ENCODE peak calls at places on chromosomes 3 and 15, in four cellular contexts. One of them, this sample, is unnamed.

GRCh38 chr15:71463156-71463555 is 347.2 kb upstream of the NR2E3 start:
- DNase-seq in Caco-2: no peak
- DNase-seq in fibroblast of lung: no peak
- DNase-seq in activated CD8-positive, alpha-beta T cell treated with anti-CD3 and anti-CD28 coated beads for 36 hours: no peak
- DNase-seq in this sample: no peak

GRCh38 chr15:89523101-89523500 is 26.7 kb upstream of the RHCG start:
- DNase-seq in activated CD8-positive, alpha-beta T cell treated with anti-CD3 and anti-CD28 coated beads for 36 hours: no peak
- DNase-seq in fibroblast of lung: no peak
- DNase-seq in Caco-2: no peak
- DNase-seq in this sample: no peak

GRCh38 chr3:170697803-170698350 is 112.0 kb upstream of the SLC7A14 start:
- DNase-seq in fibroblast of lung: no peak
- DNase-seq in activated CD8-positive, alpha-beta T cell treated with anti-CD3 and anti-CD28 coated beads for 36 hours: no peak
- DNase-seq in Caco-2: no peak
- DNase-seq in this sample: no peak

GRCh38 chr3:119310052-119310451 is 15.9 kb downstream of the ARHGAP31 start:
- DNase-seq in activated CD8-positive, alpha-beta T cell treated with anti-CD3 and anti-CD28 coated beads for 36 hours: no peak
- DNase-seq in fibroblast of lung: peak
- DNase-seq in Caco-2: no peak
- DNase-seq in this sample: no peak

GRCh38 chr3:183161552-183162345 is 785 bp downstream of the LAMP3 start:
- DNase-seq in activated CD8-positive, alpha-beta T cell treated with anti-CD3 and anti-CD28 coated beads for 36 hours: peak
- DNase-seq in fibroblast of lung: peak
- DNase-seq in Caco-2: peak
- DNase-seq in this sample: peak

GRCh38 chr15:98937413-98938104 is 70.0 kb downstream of the PGPEP1L start:
- DNase-seq in activated CD8-positive, alpha-beta T cell treated with anti-CD3 and anti-CD28 coated beads for 36 hours: no peak
- DNase-seq in Caco-2: no peak
- DNase-seq in fibroblast of lung: no peak
- DNase-seq in this sample: peak

GRCh38 chr15:72784233-72784876 is 797 bp upstream of the ADPGK start:
- DNase-seq in fibroblast of lung: peak
- DNase-seq in activated CD8-positive, alpha-beta T cell treated with anti-CD3 and anti-CD28 coated beads for 36 hours: peak
- DNase-seq in Caco-2: peak
- DNase-seq in this sample: peak

GRCh38 chr3:24185738-24186384 is 240.8 kb downstream of the NR1D2 start:
- DNase-seq in Caco-2: peak
- DNase-seq in fibroblast of lung: peak
- DNase-seq in activated CD8-positive, alpha-beta T cell treated with anti-CD3 and anti-CD28 coated beads for 36 hours: peak
- DNase-seq in this sample: peak

GRCh38 chr15:71634820-71635219 is 175.5 kb upstream of the NR2E3 start:
- DNase-seq in activated CD8-positive, alpha-beta T cell treated with anti-CD3 and anti-CD28 coated beads for 36 hours: no peak
- DNase-seq in fibroblast of lung: no peak
- DNase-seq in Caco-2: no peak
- DNase-seq in this sample: no peak

GRCh38 chr3:196135693-196136639 is 54.1 kb upstream of the TFRC start:
- DNase-seq in Caco-2: no peak
- DNase-seq in fibroblast of lung: no peak
- DNase-seq in activated CD8-positive, alpha-beta T cell treated with anti-CD3 and anti-CD28 coated beads for 36 hours: no peak
- DNase-seq in this sample: no peak

GRCh38 chr3:161274691-161275298 is 53.7 kb downstream of the NMD3 start:
- DNase-seq in Caco-2: peak
- DNase-seq in fibroblast of lung: peak
- DNase-seq in activated CD8-positive, alpha-beta T cell treated with anti-CD3 and anti-CD28 coated beads for 36 hours: peak
- DNase-seq in this sample: peak

GRCh38 chr3:79086514-79086913 is 681.3 kb downstream of the ROBO1 start:
- DNase-seq in activated CD8-positive, alpha-beta T cell treated with anti-CD3 and anti-CD28 coated beads for 36 hours: peak
- DNase-seq in Caco-2: peak
- DNase-seq in fibroblast of lung: peak
- DNase-seq in this sample: peak

GRCh38 chr3:73228425-73228824 is 167.0 kb downstream of the EBLN2 start:
- DNase-seq in activated CD8-positive, alpha-beta T cell treated with anti-CD3 and anti-CD28 coated beads for 36 hours: no peak
- DNase-seq in Caco-2: no peak
- DNase-seq in fibroblast of lung: no peak
- DNase-seq in this sample: no peak

GRCh38 chr3:9298236-9298635 is 48.8 kb upstream of the SRGAP3 start:
- DNase-seq in fibroblast of lung: no peak
- DNase-seq in activated CD8-positive, alpha-beta T cell treated with anti-CD3 and anti-CD28 coated beads for 36 hours: no peak
- DNase-seq in Caco-2: no peak
- DNase-seq in this sample: no peak

GRCh38 chr3:146539315-146539714 is 5.1 kb downstream of the PLSCR1 start:
- DNase-seq in Caco-2: no peak
- DNase-seq in fibroblast of lung: no peak
- DNase-seq in activated CD8-positive, alpha-beta T cell treated with anti-CD3 and anti-CD28 coated beads for 36 hours: no peak
- DNase-seq in this sample: no peak

GRCh38 chr3:12479919-12480425 is 4.3 kb upstream of the TSEN2 start:
- DNase-seq in activated CD8-positive, alpha-beta T cell treated with anti-CD3 and anti-CD28 coated beads for 36 hours: peak
- DNase-seq in Caco-2: peak
- DNase-seq in fibroblast of lung: peak
- DNase-seq in this sample: peak

GRCh38 chr3:21055015-21055414 is 696.0 kb downstream of the ZNF385D start:
- DNase-seq in Caco-2: no peak
- DNase-seq in activated CD8-positive, alpha-beta T cell treated with anti-CD3 and anti-CD28 coated beads for 36 hours: no peak
- DNase-seq in fibroblast of lung: peak
- DNase-seq in this sample: no peak

GRCh38 chr3:101377209-101377608 is 56.8 kb upstream of the IMPG2 start:
- DNase-seq in fibroblast of lung: no peak
- DNase-seq in activated CD8-positive, alpha-beta T cell treated with anti-CD3 and anti-CD28 coated beads for 36 hours: no peak
- DNase-seq in Caco-2: no peak
- DNase-seq in this sample: peak

GRCh38 chr3:127072221-127072771 is 89.4 kb downstream of the PLXNA1 start:
- DNase-seq in Caco-2: no peak
- DNase-seq in activated CD8-positive, alpha-beta T cell treated with anti-CD3 and anti-CD28 coated beads for 36 hours: no peak
- DNase-seq in fibroblast of lung: no peak
- DNase-seq in this sample: no peak

GRCh38 chr3:50292924-50293801 is 934 bp upstream of the IFRD2 start:
- DNase-seq in fibroblast of lung: no peak
- DNase-seq in activated CD8-positive, alpha-beta T cell treated with anti-CD3 and anti-CD28 coated beads for 36 hours: no peak
- DNase-seq in Caco-2: no peak
- DNase-seq in this sample: no peak

GRCh38 chr3:39205919-39206516 is 13.6 kb upstream of the XIRP1 start:
- DNase-seq in fibroblast of lung: no peak
- DNase-seq in Caco-2: no peak
- DNase-seq in activated CD8-positive, alpha-beta T cell treated with anti-CD3 and anti-CD28 coated beads for 36 hours: no peak
- DNase-seq in this sample: no peak

GRCh38 chr3:39209329-39209970 is 17.1 kb upstream of the XIRP1 start:
- DNase-seq in fibroblast of lung: no peak
- DNase-seq in Caco-2: no peak
- DNase-seq in activated CD8-positive, alpha-beta T cell treated with anti-CD3 and anti-CD28 coated beads for 36 hours: no peak
- DNase-seq in this sample: no peak

GRCh38 chr3:39207361-39208192 is 15.2 kb upstream of the XIRP1 start:
- DNase-seq in activated CD8-positive, alpha-beta T cell treated with anti-CD3 and anti-CD28 coated beads for 36 hours: no peak
- DNase-seq in fibroblast of lung: no peak
- DNase-seq in Caco-2: no peak
- DNase-seq in this sample: no peak

GRCh38 chr3:39210078-39210477 is 17.7 kb upstream of the XIRP1 start:
- DNase-seq in Caco-2: no peak
- DNase-seq in fibroblast of lung: no peak
- DNase-seq in activated CD8-positive, alpha-beta T cell treated with anti-CD3 and anti-CD28 coated beads for 36 hours: no peak
- DNase-seq in this sample: no peak

DNA sequence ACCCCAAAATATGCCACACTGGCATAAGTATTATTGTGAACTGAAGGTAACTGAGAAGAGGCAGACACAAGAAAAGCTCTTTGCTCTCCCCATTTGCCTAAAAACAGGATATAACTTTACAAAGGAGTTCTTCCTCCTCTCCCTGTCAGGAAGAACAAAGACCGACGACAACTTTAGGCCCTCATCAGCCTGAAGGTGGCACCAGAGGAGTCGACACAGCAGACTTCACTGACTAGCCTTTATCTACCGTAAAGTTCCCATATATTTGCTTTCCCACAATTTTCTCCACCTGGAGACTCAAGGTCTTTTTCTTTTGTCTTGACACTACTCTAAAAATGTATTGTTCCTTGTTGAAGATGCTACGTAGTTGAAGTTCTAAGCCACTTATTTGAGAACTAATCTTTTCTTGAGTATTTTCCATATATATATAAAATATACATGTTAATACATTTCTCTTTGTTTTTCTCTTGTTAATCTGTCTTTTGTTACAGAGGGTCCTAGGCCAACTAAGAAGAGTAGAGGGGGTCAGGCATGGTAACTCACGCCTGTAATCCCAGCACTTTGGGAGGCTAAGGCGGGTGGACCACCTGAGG is 16.2 kb upstream of the XIRP1 start:
- DNase-seq in fibroblast of lung: peak
- DNase-seq in activated CD8-positive, alpha-beta T cell treated with anti-CD3 and anti-CD28 coated beads for 36 hours: peak
- DNase-seq in Caco-2: peak
- DNase-seq in this sample: peak
- TF ChIP-seq CTCF in fibroblast of lung: peak
- TF ChIP-seq CTCF in activated CD8-positive, alpha-beta T cell treated with anti-CD3 and anti-CD28 coated beads for 36 hours: peak
- TF ChIP-seq CTCF in Caco-2: peak
- TF ChIP-seq CTCF in this sample: peak

DNA sequence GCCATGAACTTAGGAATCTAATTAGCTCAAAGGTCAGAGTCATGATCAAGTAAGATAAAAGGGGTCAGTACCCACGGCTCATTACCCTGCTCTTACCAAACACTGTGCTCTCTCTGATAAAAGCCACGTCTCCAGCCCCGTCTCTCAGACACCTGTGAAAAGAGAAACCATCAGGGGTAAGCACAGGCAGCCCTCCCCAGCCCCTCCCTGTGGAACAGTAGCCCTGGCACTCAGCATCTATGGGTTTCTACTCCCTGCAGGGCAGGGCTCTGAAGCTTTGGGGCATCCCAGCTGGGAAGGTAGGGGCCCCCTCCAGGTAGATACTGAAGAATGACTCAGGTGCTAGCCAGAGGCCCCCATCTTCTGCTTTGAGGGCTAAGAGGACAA is 10.5 kb downstream of the LTF start:
- DNase-seq in fibroblast of lung: no peak
- DNase-seq in Caco-2: no peak
- DNase-seq in activated CD8-positive, alpha-beta T cell treated with anti-CD3 and anti-CD28 coated beads for 36 hours: no peak
- DNase-seq in this sample: no peak
- TF ChIP-seq CTCF in fibroblast of lung: no peak
- TF ChIP-seq CTCF in Caco-2: no peak
- TF ChIP-seq CTCF in activated CD8-positive, alpha-beta T cell treated with anti-CD3 and anti-CD28 coated beads for 36 hours: no peak
- TF ChIP-seq CTCF in this sample: no peak

GRCh38 chr3:60948488-60948887 is 302.8 kb downstream of the FHIT start:
- DNase-seq in activated CD8-positive, alpha-beta T cell treated with anti-CD3 and anti-CD28 coated beads for 36 hours: no peak
- DNase-seq in Caco-2: no peak
- DNase-seq in fibroblast of lung: peak
- DNase-seq in this sample: no peak
- TF ChIP-seq CTCF in activated CD8-positive, alpha-beta T cell treated with anti-CD3 and anti-CD28 coated beads for 36 hours: no peak
- TF ChIP-seq CTCF in Caco-2: no peak
- TF ChIP-seq CTCF in fibroblast of lung: no peak
- TF ChIP-seq CTCF in this sample: no peak

DNA sequence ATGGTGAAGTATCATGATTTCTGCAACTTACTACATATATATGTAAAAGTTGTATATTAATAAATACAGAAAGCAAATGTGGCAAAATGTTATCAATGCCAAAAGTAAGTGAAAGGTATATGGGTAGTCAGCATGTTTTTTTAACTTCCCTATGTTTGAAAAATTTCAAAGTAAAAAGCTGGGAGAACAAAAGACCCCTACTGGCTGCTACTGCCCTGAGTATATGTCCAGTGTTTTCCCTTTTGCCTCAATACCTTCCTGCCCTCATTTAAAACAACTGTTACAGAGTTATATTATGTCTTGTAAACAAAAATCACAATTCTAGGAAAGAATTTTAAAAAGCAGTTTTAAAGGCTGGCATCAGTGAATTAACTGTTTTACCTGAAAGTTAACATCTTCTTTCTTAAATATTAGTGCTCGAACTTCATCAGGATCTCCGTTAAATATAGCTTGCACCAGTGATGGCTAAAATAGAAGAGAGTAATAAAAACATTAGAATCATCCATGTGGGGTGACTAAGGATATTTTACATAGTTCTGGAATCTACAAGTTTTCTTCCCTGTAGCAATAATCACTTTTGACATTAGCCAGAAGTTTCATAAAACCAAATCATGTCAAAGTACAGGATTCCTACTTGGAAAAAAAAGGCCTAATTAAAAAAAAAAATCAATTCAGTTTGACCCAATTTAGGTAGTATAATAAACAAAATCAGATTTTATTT is 2.8 kb downstream of the ANKRD28 start:
- DNase-seq in Caco-2: no peak
- DNase-seq in fibroblast of lung: peak
- DNase-seq in activated CD8-positive, alpha-beta T cell treated with anti-CD3 and anti-CD28 coated beads for 36 hours: no peak
- DNase-seq in this sample: no peak
- TF ChIP-seq CTCF in Caco-2: no peak
- TF ChIP-seq CTCF in fibroblast of lung: peak
- TF ChIP-seq CTCF in activated CD8-positive, alpha-beta T cell treated with anti-CD3 and anti-CD28 coated beads for 36 hours: no peak
- TF ChIP-seq CTCF in this sample: no peak

GRCh38 chr3:51388286-51389029 is 2.6 kb upstream of the RBM15B start:
- DNase-seq in activated CD8-positive, alpha-beta T cell treated with anti-CD3 and anti-CD28 coated beads for 36 hours: no peak
- DNase-seq in fibroblast of lung: no peak
- DNase-seq in Caco-2: peak
- DNase-seq in this sample: no peak
- TF ChIP-seq CTCF in activated CD8-positive, alpha-beta T cell treated with anti-CD3 and anti-CD28 coated beads for 36 hours: no peak
- TF ChIP-seq CTCF in fibroblast of lung: peak
- TF ChIP-seq CTCF in Caco-2: peak
- TF ChIP-seq CTCF in this sample: no peak

This sample was measured in GM20000.